ENCODE peak calls at places on chromosomes 4 and X, in seven cellular contexts. S, Q, G, F, K, L and U are unnamed samples. For H3K9me3, the result is how much of the 10 kb centered on the place peaks cover.

GRCh38 chr4:48033825-48034413 is 17.3 kb downstream of the NIPAL1 start:
- DNase-seq in S (no peak), G (no peak), K (peak), L (no peak), Q (no peak), F (no peak), U (no peak)

GRCh38 chr4:3679851-3680311 is 86.3 kb upstream of the ADRA2C start:
- DNase-seq in F (peak), Q (peak), K (no peak), G (peak), S (peak), L (no peak), U (peak)

GRCh38 chrX:141760761-141761160 is 62.2 kb upstream of the SPANXD start:
- DNase-seq in G (no peak), L (no peak), K (no peak), Q (no peak), F (no peak), S (no peak), U (no peak)

GRCh38 chr4:142530724-142531123 is 315.4 kb downstream of the INPP4B start:
- DNase-seq in Q (no peak), F (no peak), G (no peak), K (no peak), S (no peak), L (no peak), U (no peak)

GRCh38 chr4:174154455-174154854 is 129.0 kb downstream of the FBXO8 start:
- DNase-seq in L (no peak), G (no peak), K (no peak), Q (no peak), S (no peak), F (no peak), U (no peak)

GRCh38 chr4:84915396-84915780 is 51.1 kb downstream of the WDFY3 start:
- DNase-seq in F (no peak), S (no peak), K (no peak), G (no peak), Q (no peak), L (no peak), U (no peak)

GRCh38 chr4:1572521-1572920 is 111.6 kb downstream of the FAM53A start:
- DNase-seq in F (peak), S (peak), L (no peak), Q (no peak), G (no peak), K (no peak), U (no peak)

GRCh38 chrX:41452565-41452964 is 5.4 kb downstream of the NYX start:
- DNase-seq in L (no peak), G (no peak), S (no peak), Q (no peak), K (no peak), F (no peak), U (no peak)

GRCh38 chr4:8818063-8818881 is 53.4 kb downstream of the HMX1 start:
- DNase-seq in L (no peak), G (peak), Q (peak), K (no peak), S (peak), F (peak), U (no peak)

GRCh38 chr4:80270321-80270720 is 3.9 kb downstream of the FGF5 start:
- DNase-seq in Q (no peak), K (no peak), G (no peak), S (no peak), F (no peak), L (no peak), U (no peak)

GRCh38 chr4:4343038-4343437 is 43.9 kb upstream of the NSG1 start:
- DNase-seq in L (no peak), S (no peak), Q (no peak), F (no peak), G (no peak), K (no peak), U (no peak)

GRCh38 chrX:136386821-136387220 is 86.1 kb downstream of the ADGRG4 start:
- DNase-seq in Q (no peak), G (no peak), F (no peak), S (no peak), L (no peak), K (no peak), U (no peak)

GRCh38 chr4:83780334-83780733 is 244.4 kb downstream of the GPAT3 start:
- DNase-seq in K (no peak), S (no peak), Q (no peak), G (no peak), F (no peak), L (no peak), U (no peak)

GRCh38 chr4:37425857-37426256 is 181.3 kb downstream of the NWD2 start:
- DNase-seq in K (no peak), F (no peak), S (no peak), L (no peak), G (no peak), Q (no peak), U (no peak)

GRCh38 chr4:37429906-37430305 is 185.4 kb downstream of the NWD2 start:
- DNase-seq in K (no peak), G (no peak), S (no peak), Q (no peak), L (no peak), F (no peak), U (no peak)

GRCh38 chr4:37424753-37425152 is 180.2 kb downstream of the NWD2 start:
- DNase-seq in Q (no peak), L (no peak), S (no peak), F (no peak), G (no peak), K (no peak), U (no peak)

GRCh38 chr4:37430718-37431416 is 186.3 kb downstream of the NWD2 start:
- DNase-seq in G (no peak), Q (no peak), L (no peak), K (no peak), F (no peak), S (no peak), U (no peak)

GRCh38 chr4:37427193-37427592 is 182.7 kb downstream of the NWD2 start:
- DNase-seq in Q (no peak), L (no peak), S (no peak), F (no peak), K (no peak), G (no peak), U (no peak)
- TF ChIP-seq CTCF in Q (no peak), L (no peak), S (no peak), F (no peak), K (no peak), G (no peak), U (no peak)

DNA sequence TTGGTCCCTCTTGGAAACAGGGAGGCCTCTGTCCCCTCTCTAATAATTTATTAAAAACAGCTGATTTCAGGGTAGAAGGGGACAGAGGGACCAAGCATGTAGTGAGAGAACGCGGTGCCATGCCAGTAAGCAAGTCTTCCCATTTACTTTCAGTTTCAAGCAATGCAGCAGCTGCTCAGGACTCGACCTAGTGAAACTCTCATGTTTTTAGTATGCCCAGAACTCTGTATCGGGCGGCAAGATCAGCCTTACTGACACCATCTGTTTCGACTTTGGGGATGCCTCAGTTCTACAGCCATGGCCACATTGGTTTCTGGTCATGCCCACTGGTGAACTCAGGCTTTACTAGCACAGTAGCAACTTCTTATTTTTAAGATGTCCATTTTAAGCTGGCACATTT is 40.6 kb downstream of the ZNF81 start:
- DNase-seq in G (no peak), S (no peak), F (no peak), L (no peak), Q (no peak), K (no peak), U (no peak)
- H3K9me3 ChIP-seq in G (under half), S (under half), F (under half), L (under half), Q (under half), K (under half), U (under half)

GRCh38 chr4:108636246-108636645 is 14.2 kb upstream of the OSTC start:
- DNase-seq in Q (no peak), G (no peak), K (no peak), L (no peak), S (no peak), F (no peak), U (no peak)

GRCh38 chr4:108635070-108635655 is 14.8 kb downstream of the RPL34 start:
- DNase-seq in F (no peak), L (no peak), K (no peak), G (no peak), S (no peak), Q (no peak), U (no peak)

DNA sequence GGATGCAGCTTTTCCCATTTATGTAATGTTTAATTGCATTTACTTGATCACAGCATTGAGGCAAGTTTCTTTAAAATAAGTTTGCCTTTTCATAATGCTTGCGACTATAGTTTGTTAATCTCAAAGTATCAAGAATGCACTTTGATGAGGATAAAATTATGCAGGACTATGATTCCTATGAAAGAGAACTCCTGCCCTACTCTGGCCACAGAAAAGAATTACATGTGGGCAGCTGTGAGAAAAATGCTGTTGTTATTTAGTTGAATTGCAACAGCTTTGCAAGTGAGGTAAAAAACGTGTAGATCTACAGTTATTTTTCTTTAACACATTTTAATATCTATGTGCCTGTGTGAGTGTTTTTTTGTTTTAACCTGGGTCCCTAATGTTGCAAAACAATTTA is 12.5 kb upstream of the OSTC start:
- DNase-seq in Q (no peak), G (no peak), F (no peak), S (no peak), K (no peak), L (no peak), U (no peak)
- TF ChIP-seq CTCF in Q (peak), G (no peak), F (no peak), S (no peak), K (no peak), L (no peak), U (no peak)

DNA sequence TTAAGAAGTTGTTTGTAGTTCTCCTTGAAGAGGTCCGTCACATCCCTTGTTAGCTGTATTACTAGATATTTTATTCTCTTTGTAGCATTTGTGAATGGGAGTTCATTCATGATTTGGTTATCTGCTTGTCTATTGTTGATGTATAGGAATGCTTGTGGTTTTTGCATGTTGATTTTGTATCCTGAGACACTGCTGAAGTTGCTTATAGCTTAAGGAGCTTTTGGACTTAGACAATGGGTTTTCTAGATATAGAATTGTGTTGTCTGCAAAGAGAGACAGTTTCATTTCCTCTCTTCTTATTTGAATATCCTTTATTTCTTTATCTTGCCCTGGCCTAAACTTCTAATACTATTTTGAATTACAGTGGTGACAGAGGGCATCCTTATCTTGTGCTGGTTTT is 52.1 kb upstream of the GRID2 start:
- DNase-seq in K (no peak), S (no peak), F (no peak), G (no peak), L (no peak), Q (no peak), U (no peak)
- H3K9me3 ChIP-seq in K (under half), S (under half), F (under half), G (under half), L (under half), Q (under half), U (under half)

GRCh38 chr4:130192787-130193186 is 1096.8 kb downstream of the C4orf33 start:
- DNase-seq in S (no peak), G (no peak), F (no peak), Q (no peak), L (no peak), K (no peak), U (no peak)
- TF ChIP-seq CTCF in S (no peak), G (no peak), F (no peak), Q (no peak), L (no peak), K (no peak), U (no peak)